ENCODE peak calls at places on chromosome 4, in six cellular contexts. O, Y, K, A, L and X are unnamed samples.

GRCh38 chr4:128658214-128658621 is 151.3 kb upstream of the JADE1 start:
- DNase-seq in O (no peak), Y (no peak), K (no peak), A (no peak), L (no peak), X (no peak)

GRCh38 chr4:118801895-118802575 is 33.9 kb downstream of the SEC24D start:
- DNase-seq in O (no peak), Y (no peak), K (no peak), A (no peak), L (no peak), X (no peak)

GRCh38 chr4:90753068-90753467 is 625.9 kb downstream of the CCSER1 start:
- DNase-seq in O (no peak), Y (no peak), K (no peak), A (no peak), L (no peak), X (no peak)

GRCh38 chr4:24160358-24160757 is 270.5 kb upstream of the PPARGC1A start:
- DNase-seq in O (no peak), Y (no peak), K (no peak), A (no peak), L (no peak), X (no peak)

GRCh38 chr4:55681430-55681829 is 45.3 kb upstream of the NMU start:
- DNase-seq in O (no peak), Y (no peak), K (no peak), A (no peak), L (no peak), X (no peak)

GRCh38 chr4:126779446-126780166 is 853.2 kb upstream of the INTU start:
- DNase-seq in O (no peak), Y (no peak), K (no peak), A (no peak), L (peak), X (no peak)

GRCh38 chr4:92100980-92101379 is 202.8 kb upstream of the GRID2 start:
- DNase-seq in O (no peak), Y (no peak), K (no peak), A (no peak), L (no peak), X (no peak)

GRCh38 chr4:16225139-16225538 is 1.1 kb downstream of the TAPT1 start:
- DNase-seq in O (no peak), Y (no peak), K (no peak), A (no peak), L (no peak), X (no peak)

GRCh38 chr4:161583549-161583948 is 580.3 kb downstream of the FSTL5 start:
- DNase-seq in O (no peak), Y (no peak), K (no peak), A (no peak), L (no peak), X (no peak)

GRCh38 chr4:7806080-7806630 is 133.5 kb downstream of the AFAP1 start:
- DNase-seq in O (no peak), Y (peak), K (no peak), A (no peak), L (no peak), X (no peak)

GRCh38 chr4:40458683-40459082 is 123.5 kb downstream of the CHRNA9 start:
- DNase-seq in O (no peak), Y (no peak), K (no peak), A (no peak), L (no peak), X (no peak)

GRCh38 chr4:88999392-88999791 is 57.6 kb downstream of the FAM13A start:
- DNase-seq in O (no peak), Y (no peak), K (no peak), A (peak), L (no peak), X (no peak)

GRCh38 chr4:184750926-184751584 is 17.2 kb upstream of the CENPU start:
- DNase-seq in O (no peak), Y (no peak), K (no peak), A (no peak), L (no peak), X (no peak)

GRCh38 chr4:42673084-42673429 is 16.2 kb upstream of the ATP8A1 start:
- DNase-seq in O (no peak), Y (peak), K (no peak), A (no peak), L (peak), X (peak)

GRCh38 chr4:25826074-25826752 is 36.6 kb downstream of the SEL1L3 start:
- DNase-seq in O (no peak), Y (no peak), K (no peak), A (no peak), L (no peak), X (no peak)

GRCh38 chr4:148152868-148153630 is 289.2 kb downstream of the NR3C2 start:
- DNase-seq in O (no peak), Y (no peak), K (no peak), A (no peak), L (no peak), X (no peak)

GRCh38 chr4:186999676-187000075 is 276.0 kb upstream of the FAT1 start:
- DNase-seq in O (no peak), Y (no peak), K (no peak), A (no peak), L (no peak), X (no peak)